ENCODE peak calls at places on chromosomes 3 and 15, in ten cellular contexts. E is amniotic stem cell; Y is LHCN-M2; K is NCI-H1105; G is nephron progenitor cell; A is vagina; R is cardiac septum; D is stimulated activated CD4-positive, alpha-beta T cell treated with anti-CD3 and anti-CD28 coated beads, Interleukin-1b, Interleukin-23, amount 100 ng/mL, for 1 hour; H is amygdala; S is psoas muscle. M is an unnamed sample.

GRCh38 chr3:13670292-13670691 is 121.4 kb downstream of the FBLN2 start:
- DNase-seq in E (no peak), Y (no peak), K (no peak), G (no peak), A (no peak), R (no peak), D (no peak), H (no peak), S (no peak), M (no peak)

GRCh38 chr3:101193957-101194356 is 126.4 kb downstream of the IMPG2 start:
- DNase-seq in E (no peak), Y (peak; percentile 66), K (no peak), G (no peak), A (no peak), R (no peak), D (no peak), H (no peak), S (no peak), M (no peak)

GRCh38 chr3:158768361-158768787 is 33.5 kb upstream of the MFSD1 start:
- DNase-seq in E (no peak), Y (peak; percentile 91), K (no peak), G (peak; percentile 45), A (no peak), R (peak; percentile 83), D (no peak), H (no peak), S (peak; percentile 84), M (no peak)

GRCh38 chr15:50685976-50686467 is 575 bp downstream of the TRPM7 start:
- DNase-seq in E (peak; percentile 35), Y (peak; percentile 37), K (peak; percentile 56), G (peak; percentile 66), A (no peak), R (peak; percentile 85), D (peak; percentile 39), H (peak; percentile 46), S (peak; percentile 76), M (no peak)

GRCh38 chr3:112685956-112686355 is 45.0 kb upstream of the CCDC80 start:
- DNase-seq in E (no peak), Y (no peak), K (no peak), G (no peak), A (no peak), R (no peak), D (no peak), H (no peak), S (no peak), M (no peak)

GRCh38 chr3:4069796-4070195 is 233.4 kb upstream of the SETMAR start:
- DNase-seq in E (no peak), Y (no peak), K (no peak), G (no peak), A (no peak), R (no peak), D (no peak), H (no peak), S (no peak), M (no peak)

GRCh38 chr3:31813197-31813596 is 167.9 kb downstream of the OSBPL10 start:
- DNase-seq in E (no peak), Y (peak; percentile 45), K (no peak), G (no peak), A (no peak), R (no peak), D (no peak), H (no peak), S (no peak), M (no peak)

GRCh38 chr15:62440731-62441130 is 275.6 kb upstream of the C2CD4B start:
- DNase-seq in E (no peak), Y (no peak), K (no peak), G (no peak), A (no peak), R (no peak), D (no peak), H (no peak), S (no peak), M (no peak)

GRCh38 chr15:32706704-32707103 is 11.1 kb upstream of the GREM1 start:
- DNase-seq in E (no peak), Y (peak; percentile 89), K (no peak), G (no peak), A (no peak), R (no peak), D (no peak), H (no peak), S (no peak), M (no peak)

GRCh38 chr3:100260081-100260684 is 609 bp upstream of the TBC1D23 start:
- DNase-seq in E (no peak), Y (no peak), K (peak; percentile 24), G (peak; percentile 34), A (no peak), R (no peak), D (no peak), H (no peak), S (peak; percentile 81), M (no peak)

GRCh38 chr3:50466177-50466576 is 37.3 kb downstream of the CACNA2D2 start:
- DNase-seq in E (no peak), Y (no peak), K (no peak), G (no peak), A (no peak), R (no peak), D (no peak), H (no peak), S (no peak), M (no peak)

GRCh38 chr15:39404767-39405173 is 176.1 kb upstream of the THBS1 start:
- DNase-seq in E (peak; percentile 91), Y (peak; percentile 83), K (no peak), G (no peak), A (no peak), R (no peak), D (no peak), H (no peak), S (no peak), M (no peak)

GRCh38 chr3:86867990-86868389 is 123.0 kb downstream of the VGLL3 start:
- DNase-seq in E (no peak), Y (peak; percentile 69), K (no peak), G (no peak), A (no peak), R (no peak), D (no peak), H (no peak), S (no peak), M (no peak)

GRCh38 chr3:14758893-14759292 is 59.9 kb upstream of the FGD5 start:
- DNase-seq in E (no peak), Y (no peak), K (no peak), G (no peak), A (no peak), R (no peak), D (no peak), H (no peak), S (no peak), M (no peak)

GRCh38 chr3:52532838-52533622 is 627 bp downstream of the NT5DC2 start:
- DNase-seq in E (no peak), Y (no peak), K (no peak), G (peak; percentile 59), A (no peak), R (peak; percentile 77), D (no peak), H (no peak), S (peak; percentile 70), M (no peak)

GRCh38 chr3:38165722-38166387 is 518 bp downstream of the OXSR1 start:
- DNase-seq in E (no peak), Y (peak; percentile 9), K (no peak), G (no peak), A (no peak), R (peak; percentile 86), D (peak; percentile 6), H (peak; percentile 58), S (no peak), M (no peak)

GRCh38 chr3:136567599-136568188 is 184.5 kb downstream of the STAG1 start:
- DNase-seq in E (no peak), Y (no peak), K (no peak), G (no peak), A (no peak), R (no peak), D (no peak), H (no peak), S (no peak), M (no peak)

GRCh38 chr15:28875461-28875965 is 10.3 kb upstream of the APBA2 start:
- DNase-seq in E (no peak), Y (no peak), K (no peak), G (no peak), A (no peak), R (no peak), D (no peak), H (no peak), S (no peak), M (no peak)

GRCh38 chr3:23607184-23607847 is 198.4 kb upstream of the UBE2E1 start:
- DNase-seq in E (no peak), Y (no peak), K (no peak), G (no peak), A (no peak), R (no peak), D (no peak), H (no peak), S (no peak), M (no peak)

GRCh38 chr15:75861750-75862402 is 18.6 kb downstream of the UBE2Q2 start:
- DNase-seq in E (no peak), Y (peak; percentile 28), K (no peak), G (no peak), A (no peak), R (no peak), D (no peak), H (no peak), S (no peak), M (no peak)

GRCh38 chr3:154151969-154152368 is 30.8 kb downstream of the ARHGEF26 start:
- DNase-seq in E (no peak), Y (peak; percentile 26), K (no peak), G (no peak), A (no peak), R (no peak), D (no peak), H (no peak), S (no peak), M (no peak)

GRCh38 chr3:171813897-171814460 is 3.7 kb upstream of the PLD1 start:
- DNase-seq in E (no peak), Y (no peak), K (no peak), G (no peak), A (no peak), R (no peak), D (no peak), H (no peak), S (no peak), M (no peak)

GRCh38 chr15:57865294-57865693 is 158.8 kb downstream of the POLR2M start:
- DNase-seq in E (no peak), Y (no peak), K (no peak), G (no peak), A (no peak), R (no peak), D (no peak), H (no peak), S (no peak), M (no peak)

GRCh38 chr15:92663250-92663951 is 7.8 kb upstream of the FAM174B start:
- DNase-seq in E (no peak), Y (no peak), K (no peak), G (no peak), A (no peak), R (no peak), D (no peak), H (no peak), S (no peak), M (no peak)

GRCh38 chr15:77604973-77605372 is 27.7 kb downstream of the LINGO1 start:
- DNase-seq in E (no peak), Y (no peak), K (no peak), G (no peak), A (no peak), R (no peak), D (no peak), H (no peak), S (no peak), M (no peak)

M was measured in NCI-H2029 treated with DMSO at 0.1 percent for 48 hours.